ENCODE peak calls at places on chromosomes 13 and 19, in seven cellular contexts. P, V, G, J, Q, D and B are unnamed samples. For H3K36me3, the result is how much of the 10 kb centered on the place peaks cover.

GRCh38 chr13:78060966-78061365 is 142.3 kb upstream of the EDNRB start:
- DNase-seq in V (no peak), D (no peak), P (no peak), J (no peak), G (no peak), Q (no peak), B (no peak)

GRCh38 chr19:10142701-10143375 is 23.1 kb upstream of the EIF3G start:
- DNase-seq in P (no peak), V (no peak), J (no peak), D (no peak), Q (no peak), G (peak), B (no peak)

GRCh38 chr13:60851378-60851777 is 454.4 kb downstream of the TDRD3 start:
- DNase-seq in G (no peak), J (no peak), P (no peak), Q (no peak), V (no peak), D (no peak), B (no peak)

GRCh38 chr19:46426506-46427162 is 2.1 kb downstream of the PNMA8C start:
- DNase-seq in J (peak), Q (peak), D (peak), V (peak), G (peak), P (peak), B (peak)

GRCh38 chr19:56393119-56394012 is at the start of gene ZNF582:
- DNase-seq in G (peak), V (peak), D (peak), J (peak), Q (peak), P (peak), B (peak)

GRCh38 chr19:47274891-47275865 is 493 bp downstream of the INAFM1 start:
- DNase-seq in Q (peak), G (peak), P (peak), D (peak), V (no peak), J (peak), B (peak)

GRCh38 chr13:21966014-21966413 is 295.1 kb downstream of the FGF9 start:
- DNase-seq in G (no peak), D (no peak), J (no peak), Q (no peak), V (no peak), P (no peak), B (no peak)

GRCh38 chr13:30718661-30719520 is 16.5 kb upstream of the ALOX5AP start:
- DNase-seq in J (no peak), G (no peak), V (no peak), Q (no peak), P (no peak), D (no peak), B (no peak)

GRCh38 chr19:44718441-44719261 is 19.7 kb downstream of the CEACAM16 start:
- DNase-seq in Q (peak), J (peak), G (peak), P (peak), V (peak), D (peak), B (peak)

GRCh38 chr13:43293986-43294880 is 270.8 kb downstream of the DNAJC15 start:
- DNase-seq in Q (no peak), J (no peak), G (no peak), V (no peak), P (no peak), D (no peak), B (no peak)

GRCh38 chr19:19531951-19532805 is 3.5 kb downstream of the YJEFN3 start:
- DNase-seq in D (peak), V (peak), P (peak), G (peak), J (peak), Q (peak), B (peak)

GRCh38 chr19:55391191-55391670 is 5.5 kb downstream of the RPL28 start:
- DNase-seq in P (no peak), J (no peak), G (no peak), V (no peak), D (no peak), Q (no peak), B (peak)
- H3K36me3 ChIP-seq in P (under half), J (under half), G (half or more), V (half or more), D (under half), Q (under half), B (under half)

DNA sequence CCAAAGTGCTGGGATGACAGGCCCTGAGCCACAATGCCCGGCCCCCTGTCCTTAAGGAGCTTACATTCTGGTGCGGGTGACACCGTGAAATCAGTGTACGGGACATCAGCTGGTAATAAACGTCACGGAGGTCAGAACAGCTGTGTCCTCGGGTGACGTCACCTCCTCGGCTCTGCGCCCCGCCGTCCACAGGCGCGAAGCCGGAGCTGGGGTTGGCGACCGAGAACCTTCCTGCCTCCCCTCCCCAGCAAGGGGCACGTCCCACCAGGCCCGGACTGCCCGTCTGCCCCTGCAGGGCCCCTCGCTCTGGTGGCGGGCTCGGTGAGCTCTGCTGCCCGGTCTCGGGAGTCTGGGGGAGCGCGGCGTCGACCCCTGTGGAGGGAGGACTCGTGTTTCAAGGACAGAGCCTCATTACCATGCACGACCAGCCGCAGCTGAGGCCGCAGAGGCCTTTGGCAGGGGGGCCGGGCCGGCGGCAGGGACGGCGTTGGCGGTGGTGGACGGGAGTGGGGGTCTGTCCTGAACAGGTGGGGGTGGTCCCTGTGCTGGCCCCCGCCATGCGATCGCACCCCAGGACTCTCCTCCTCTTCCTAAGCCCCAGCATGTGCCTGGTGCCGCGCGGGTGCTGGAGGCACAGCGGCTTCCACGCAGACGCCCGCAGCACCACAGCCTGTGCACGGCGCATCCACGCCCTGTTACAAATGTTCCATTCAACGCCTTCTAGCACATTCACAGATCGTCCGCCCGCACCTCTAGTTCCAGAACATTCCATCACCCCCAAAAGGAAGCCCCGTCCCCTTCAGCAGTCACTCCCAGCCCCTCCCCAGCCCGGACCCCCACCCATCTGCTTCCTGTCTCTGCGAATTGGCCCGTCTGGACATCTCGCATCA is 5.4 kb downstream of the LINGO3 start:
- DNase-seq in J (peak), V (no peak), P (peak), Q (peak), G (no peak), D (peak), B (peak)
- H3K4me3 ChIP-seq in J (no peak), V (no peak), P (no peak), Q (no peak), G (no peak), D (no peak), B (no peak)

DNA sequence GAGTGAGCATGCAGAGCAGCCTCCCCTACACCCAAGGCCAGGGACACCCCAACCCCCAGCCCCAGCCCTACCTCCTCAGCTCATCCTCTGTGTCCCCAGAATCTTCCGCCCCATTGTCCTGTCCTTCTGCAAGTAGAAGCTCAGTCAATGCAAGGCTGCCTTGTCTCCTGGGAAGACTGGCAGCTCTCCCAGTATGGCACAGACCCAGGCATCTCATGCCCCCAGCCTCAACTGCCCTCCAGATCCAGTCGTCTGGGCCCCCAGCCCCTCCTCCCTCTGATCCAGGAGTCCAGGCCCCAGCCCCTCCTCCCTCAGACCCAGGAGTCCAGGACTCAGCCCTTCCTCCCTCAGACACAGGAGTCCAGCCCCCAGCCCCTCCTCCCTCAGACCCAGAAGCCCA is 13.0 kb downstream of the ZNF575 start:
- DNase-seq in Q (no peak), G (no peak), D (no peak), J (no peak), V (no peak), P (no peak), B (no peak)
- H3K36me3 ChIP-seq in Q (under half), G (half or more), D (half or more), J (under half), V (under half), P (under half), B (under half)

GRCh38 chr13:49441846-49442245 is 2.0 kb downstream of the CAB39L start:
- DNase-seq in G (no peak), J (no peak), P (no peak), D (no peak), V (no peak), Q (no peak), B (no peak)
- H3K4me3 ChIP-seq in G (no peak), J (no peak), P (no peak), D (no peak), V (no peak), Q (no peak), B (no peak)

DNA sequence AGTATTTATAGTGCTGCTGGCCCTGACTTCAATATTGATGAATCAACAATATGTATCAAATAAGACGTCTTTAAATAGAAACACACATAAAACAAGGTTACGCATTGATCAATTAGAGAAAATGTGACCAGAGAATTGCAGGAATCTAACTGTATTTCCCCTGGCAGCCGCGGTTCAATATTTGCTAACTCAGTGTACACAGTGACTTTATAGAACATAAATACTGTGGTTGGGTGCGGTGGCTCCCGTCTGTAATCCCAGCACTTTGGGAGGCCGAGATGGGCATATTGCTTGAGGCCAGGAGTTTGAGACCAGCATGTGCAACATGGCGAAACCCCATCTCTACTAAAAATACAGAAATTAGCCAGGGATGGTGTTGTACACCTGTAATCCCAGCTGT is 22.8 kb upstream of the UPF3A start:
- DNase-seq in V (no peak), J (no peak), D (no peak), G (no peak), P (no peak), Q (peak), B (no peak)
- H3K36me3 ChIP-seq in V (half or more), J (under half), D (half or more), G (half or more), P (half or more), Q (under half), B (under half)

DNA sequence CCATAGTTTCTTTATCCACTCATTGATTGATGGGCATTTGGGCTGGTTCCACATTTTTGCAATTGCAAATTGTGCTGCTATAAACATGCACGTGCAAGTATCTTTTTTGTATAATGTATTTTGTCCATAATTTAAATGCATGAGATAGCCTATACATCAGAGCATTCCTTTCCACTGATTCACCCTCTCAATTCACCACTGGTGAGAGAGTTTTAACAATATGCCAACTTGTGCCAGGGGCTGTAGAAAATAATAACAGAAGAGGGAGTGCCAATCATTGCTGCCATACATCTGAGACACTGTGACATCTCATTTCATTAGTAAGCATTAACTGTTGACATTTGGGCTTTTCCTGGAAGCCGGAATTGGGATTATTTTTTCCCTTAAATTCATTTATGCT is 125.1 kb downstream of the RAP2A start:
- DNase-seq in Q (no peak), P (no peak), J (no peak), V (no peak), D (no peak), G (no peak), B (no peak)
- H3K4me3 ChIP-seq in Q (no peak), P (no peak), J (no peak), V (no peak), D (no peak), G (no peak), B (no peak)